ENCODE peak calls at places on chromosomes 11 and 22, in eight cellular contexts. Y is HFF-Myc, R is fibroblast of gingiva, W is neural progenitor cell, X is Calu3, I is NCI-H2081, N is heart left ventricle, K is right lobe of liver. F is an unnamed sample.

GRCh38 chr11:84673753-84674152 is 953.4 kb downstream of the DLG2 start:
- DNase-seq in Y (no peak), R (peak), W (no peak), X (no peak), I (no peak), N (no peak), K (no peak), F (no peak)

GRCh38 chr11:115930276-115930675 is 426.1 kb upstream of the CADM1 start:
- DNase-seq in Y (no peak), R (no peak), W (no peak), X (no peak), I (peak), N (peak), K (no peak), F (no peak)

GRCh38 chr22:39306456-39307361 is 12.7 kb downstream of the RPL3 start:
- DNase-seq in Y (no peak), R (no peak), W (peak), X (peak), I (no peak), N (peak), K (peak), F (no peak)

GRCh38 chr11:30431127-30431814 is 108.4 kb downstream of the ARL14EP start:
- DNase-seq in Y (no peak), R (no peak), W (no peak), X (no peak), I (no peak), N (no peak), K (no peak), F (no peak)

GRCh38 chr22:23565942-23566715 is 14.0 kb downstream of the IGLL1 start:
- DNase-seq in Y (no peak), R (no peak), W (peak), X (peak), I (no peak), N (no peak), K (peak), F (no peak)

GRCh38 chr11:8206251-8207079 is 37.6 kb upstream of the RIC3 start:
- DNase-seq in Y (no peak), R (no peak), W (peak), X (no peak), I (no peak), N (peak), K (peak), F (no peak)

GRCh38 chr22:18060646-18061620 is 16.9 kb upstream of the PEX26 start:
- DNase-seq in Y (no peak), R (no peak), W (no peak), X (peak), I (no peak), N (no peak), K (peak), F (peak)

GRCh38 chr22:17536269-17536668 is 27.0 kb upstream of the SLC25A18 start:
- DNase-seq in Y (no peak), R (peak), W (no peak), X (no peak), I (no peak), N (no peak), K (no peak), F (no peak)

GRCh38 chr22:39090426-39091064 is 6.5 kb upstream of the APOBEC3H start:
- DNase-seq in Y (no peak), R (no peak), W (no peak), X (no peak), I (no peak), N (no peak), K (no peak), F (peak)

GRCh38 chr11:72079776-72080325 is 491 bp downstream of the NUMA1 start:
- DNase-seq in Y (no peak), R (no peak), W (no peak), X (no peak), I (no peak), N (no peak), K (no peak), F (no peak)

GRCh38 chr11:70545626-70545945 is 147.3 kb downstream of the CTTN start:
- DNase-seq in Y (no peak), R (no peak), W (no peak), X (no peak), I (no peak), N (no peak), K (no peak), F (peak)

GRCh38 chr11:2520736-2521035 is 75.9 kb downstream of the KCNQ1 start:
- DNase-seq in Y (no peak), R (no peak), W (no peak), X (no peak), I (no peak), N (no peak), K (no peak), F (no peak)

GRCh38 chr11:130133716-130134115 is 25.9 kb upstream of the ST14 start:
- DNase-seq in Y (no peak), R (no peak), W (no peak), X (no peak), I (no peak), N (no peak), K (no peak), F (no peak)

GRCh38 chr22:29674121-29674520 is 45.7 kb upstream of the CABP7 start:
- DNase-seq in Y (no peak), R (no peak), W (no peak), X (no peak), I (no peak), N (no peak), K (no peak), F (no peak)

GRCh38 chr11:61609970-61610347 is 29.1 kb upstream of the SYT7 start:
- DNase-seq in Y (no peak), R (no peak), W (peak), X (no peak), I (no peak), N (peak), K (no peak), F (no peak)

GRCh38 chr11:45432910-45433309 is 146.8 kb upstream of the SYT13 start:
- DNase-seq in Y (no peak), R (no peak), W (no peak), X (no peak), I (no peak), N (no peak), K (no peak), F (no peak)

GRCh38 chr11:44307340-44308099 is 2.4 kb downstream of the ALX4 start:
- DNase-seq in Y (no peak), R (no peak), W (no peak), X (no peak), I (no peak), N (no peak), K (no peak), F (no peak)

F was measured in NCI-H226.